ENCODE peak calls at places on chromosomes 1 and 21, in five cellular contexts. X is effector memory CD4-positive, alpha-beta T cell; Z is progenitor cell of endocrine pancreas; W is lower leg skin; C is non-pigmented ciliary epithelial cell. R is an unnamed sample.

GRCh38 chr1:200409203-200409760 is 554 bp downstream of the ZNF281 start:
- DNase-seq in C (no peak), X (peak; percentile 14), Z (peak; percentile 18), W (peak; percentile 89), R (no peak)

GRCh38 chr1:8018492-8019228 is 7.4 kb downstream of the ERRFI1 start:
- DNase-seq in Z (no peak), W (no peak), C (no peak), X (no peak), R (no peak)

GRCh38 chr1:75707191-75707590 is 17.3 kb upstream of the ACADM start:
- DNase-seq in C (no peak), W (no peak), Z (no peak), X (no peak), R (no peak)

GRCh38 chr1:112172294-112172882 is 182.9 kb upstream of the KCND3 start:
- DNase-seq in W (no peak), Z (peak; percentile 59), X (no peak), C (peak; percentile 1), R (no peak)

GRCh38 chr1:98940680-98941079 is 64.0 kb downstream of the PLPPR5 start:
- DNase-seq in X (no peak), C (peak; percentile 76), Z (no peak), W (no peak), R (no peak)

GRCh38 chr1:17274186-17275170 is 25.6 kb downstream of the PADI3 start:
- DNase-seq in X (no peak), W (no peak), C (no peak), Z (peak; percentile 47), R (no peak)

GRCh38 chr1:19368050-19368449 is 55.9 kb downstream of the SLC66A1 start:
- DNase-seq in W (no peak), C (no peak), X (no peak), Z (no peak), R (no peak)

GRCh38 chr21:43768868-43769167 is 7.3 kb downstream of the CSTB start:
- DNase-seq in W (no peak), C (no peak), Z (no peak), X (no peak), R (no peak)

GRCh38 chr1:83113686-83114085 is 885.2 kb downstream of the TTLL7 start:
- DNase-seq in X (no peak), Z (no peak), W (no peak), C (no peak), R (no peak)

GRCh38 chr1:204888294-204888693 is 17.6 kb downstream of the NFASC start:
- DNase-seq in W (no peak), X (no peak), C (no peak), Z (no peak), R (no peak)

GRCh38 chr1:174761257-174761760 is 238.4 kb upstream of the CACYBP start:
- DNase-seq in W (no peak), C (no peak), X (no peak), Z (no peak), R (no peak)

GRCh38 chr1:228017356-228018124 is 10.7 kb downstream of the WNT3A start:
- DNase-seq in X (no peak), C (no peak), Z (no peak), W (peak; percentile 59), R (no peak)

GRCh38 chr1:13935336-13935735 is 235.3 kb downstream of the PRDM2 start:
- DNase-seq in X (no peak), W (no peak), Z (no peak), C (no peak), R (no peak)

GRCh38 chr1:8702121-8702520 is 115.3 kb downstream of the RERE start:
- DNase-seq in C (no peak), X (no peak), W (no peak), Z (peak; percentile 27), R (no peak)

GRCh38 chr1:224637936-224638335 is 21.8 kb downstream of the CNIH3 start:
- DNase-seq in W (no peak), X (no peak), C (no peak), Z (no peak), R (no peak)

GRCh38 chr1:152112101-152112884 is 3.0 kb downstream of the TCHH start:
- DNase-seq in X (no peak), C (no peak), W (no peak), Z (no peak), R (no peak)